ENCODE peak calls at places on chromosomes 4 and X, in five cellular contexts. C, G, N, F and X are unnamed samples.

GRCh38 chr4:155377281-155377680 is 516 bp upstream of the MAP9 start:
- DNase-seq in C (no peak), G (no peak), N (peak; percentile 29), F (peak; percentile 27), X (no peak)

GRCh38 chr4:81421346-81422218 is 50.1 kb downstream of the RASGEF1B start:
- DNase-seq in C (peak; percentile 83), G (no peak), N (peak; percentile 17), F (peak; percentile 52), X (no peak)

GRCh38 chr4:42348692-42349091 is 48.6 kb upstream of the SHISA3 start:
- DNase-seq in C (no peak), G (no peak), N (no peak), F (no peak), X (no peak)

GRCh38 chrX:69991685-69992084 is 58.1 kb downstream of the AWAT2 start:
- DNase-seq in C (no peak), G (no peak), N (no peak), F (no peak), X (no peak)

GRCh38 chr4:7045961-7046921 is 3.1 kb downstream of the TADA2B start:
- DNase-seq in C (no peak), G (no peak), N (no peak), F (no peak), X (no peak)

GRCh38 chr4:95118507-95118906 is 360.8 kb downstream of the BMPR1B start:
- DNase-seq in C (no peak), G (no peak), N (no peak), F (no peak), X (no peak)

GRCh38 chr4:130336585-130337217 is 1240.7 kb downstream of the C4orf33 start:
- DNase-seq in C (no peak), G (no peak), N (peak; percentile 34), F (peak; percentile 42), X (no peak)

GRCh38 chrX:44063611-44064010 is 90.4 kb upstream of the NDP start:
- DNase-seq in C (no peak), G (no peak), N (no peak), F (no peak), X (no peak)

DNA sequence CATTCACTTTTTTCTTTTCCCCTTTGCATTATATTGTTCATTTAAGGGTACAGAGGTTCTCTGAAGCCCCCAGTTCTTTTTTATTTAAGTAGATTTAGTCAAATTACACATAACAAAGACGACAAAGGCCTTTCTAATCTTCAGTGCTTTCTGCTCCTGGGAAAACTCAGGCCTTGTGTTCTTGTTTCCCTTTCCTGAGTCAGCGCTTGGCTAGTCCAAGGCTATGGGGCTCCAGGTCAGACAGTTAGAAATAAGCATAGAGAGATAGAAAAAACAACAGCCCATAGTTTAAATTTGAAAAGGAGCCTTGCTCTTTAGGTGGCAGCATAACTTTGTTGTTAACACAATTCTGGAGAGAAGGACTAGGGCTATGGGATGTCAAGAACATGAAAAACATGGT is 97.3 kb downstream of the PPP1R2C start:
- DNase-seq in C (no peak), G (no peak), N (peak; percentile 10), F (peak; percentile 30), X (no peak)
- TF ChIP-seq CTCF in C (no peak), G (no peak), N (no peak), F (no peak), X (peak; percentile 43)

GRCh38 chr4:126223784-126224407 is 909.1 kb downstream of the FAT4 start:
- DNase-seq in C (no peak), G (no peak), N (no peak), F (peak; percentile 25), X (no peak)
- TF ChIP-seq CTCF in C (peak; percentile 41), G (peak; percentile 78), N (peak; percentile 59), F (peak; percentile 74), X (peak; percentile 86)

GRCh38 chr4:185504098-185505047 is 30.9 kb downstream of the PDLIM3 start:
- DNase-seq in C (no peak), G (no peak), N (peak; percentile 75), F (peak; percentile 33), X (no peak)
- TF ChIP-seq CTCF in C (no peak), G (no peak), N (no peak), F (no peak), X (no peak)

DNA sequence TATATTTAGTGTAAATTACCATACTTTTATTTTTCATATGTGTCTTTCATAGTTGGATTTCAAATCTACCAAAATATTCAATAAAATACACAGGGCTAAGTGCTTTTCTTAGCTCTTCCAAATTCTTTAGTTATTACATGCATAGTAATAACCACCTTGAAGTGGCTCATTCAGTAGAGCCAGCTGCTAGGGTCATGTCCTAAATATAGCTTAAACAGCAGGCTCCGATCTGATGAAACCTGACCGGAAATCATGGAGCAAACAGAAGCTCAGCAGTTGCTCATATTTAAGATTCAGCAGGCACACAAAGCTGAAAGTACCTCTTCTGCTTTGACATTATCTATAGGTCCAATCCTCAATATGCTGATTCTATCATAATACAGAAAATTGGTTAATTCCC is 1470.4 kb downstream of the ADGRL3 start:
- DNase-seq in C (no peak), G (no peak), N (no peak), F (peak; percentile 12), X (no peak)
- TF ChIP-seq CTCF in C (no peak), G (no peak), N (no peak), F (no peak), X (no peak)